ENCODE peak calls at places on chromosomes 12 and 14, in five cellular contexts. One of them, this sample, is unnamed.

GRCh38 chr12:119008691-119009221 is 27.4 kb downstream of the SRRM4 start:
- DNase-seq in RCC 7860: no peak
- DNase-seq in effector CD8-positive, alpha-beta T cell: no peak
- DNase-seq in amniotic stem cell: no peak
- DNase-seq in posterior cingulate gyrus: no peak
- DNase-seq in this sample: no peak

GRCh38 chr14:44403194-44403593 is 103.9 kb downstream of the FSCB start:
- DNase-seq in RCC 7860: no peak
- DNase-seq in effector CD8-positive, alpha-beta T cell: no peak
- DNase-seq in amniotic stem cell: no peak
- DNase-seq in posterior cingulate gyrus: no peak
- DNase-seq in this sample: no peak

GRCh38 chr12:92466391-92467305 is 236.1 kb upstream of the PLEKHG7 start:
- DNase-seq in RCC 7860: no peak
- DNase-seq in effector CD8-positive, alpha-beta T cell: no peak
- DNase-seq in amniotic stem cell: no peak
- DNase-seq in posterior cingulate gyrus: no peak
- DNase-seq in this sample: peak; percentile 51

GRCh38 chr14:24130717-24131548 is 474 bp downstream of the FITM1 start:
- DNase-seq in RCC 7860: no peak
- DNase-seq in effector CD8-positive, alpha-beta T cell: no peak
- DNase-seq in amniotic stem cell: no peak
- DNase-seq in posterior cingulate gyrus: no peak
- DNase-seq in this sample: no peak

GRCh38 chr12:74535536-74535935 is 2.1 kb upstream of the ATXN7L3B start:
- DNase-seq in RCC 7860: no peak
- DNase-seq in effector CD8-positive, alpha-beta T cell: no peak
- DNase-seq in amniotic stem cell: no peak
- DNase-seq in posterior cingulate gyrus: no peak
- DNase-seq in this sample: peak; percentile 25

GRCh38 chr14:61615743-61616523 is 79.4 kb upstream of the HIF1A start:
- DNase-seq in RCC 7860: peak; percentile 53
- DNase-seq in effector CD8-positive, alpha-beta T cell: no peak
- DNase-seq in amniotic stem cell: no peak
- DNase-seq in posterior cingulate gyrus: no peak
- DNase-seq in this sample: no peak

GRCh38 chr14:90381999-90382451 is 14.8 kb upstream of the CALM1 start:
- DNase-seq in RCC 7860: no peak
- DNase-seq in effector CD8-positive, alpha-beta T cell: peak; percentile 3
- DNase-seq in amniotic stem cell: no peak
- DNase-seq in posterior cingulate gyrus: no peak
- DNase-seq in this sample: no peak

GRCh38 chr14:52068741-52069616 is at the start of gene NID2:
- DNase-seq in RCC 7860: no peak
- DNase-seq in effector CD8-positive, alpha-beta T cell: no peak
- DNase-seq in amniotic stem cell: peak; percentile 92
- DNase-seq in posterior cingulate gyrus: peak; percentile 50
- DNase-seq in this sample: peak; percentile 22

GRCh38 chr12:16121953-16122352 is 155.5 kb downstream of the SLC15A5 start:
- DNase-seq in RCC 7860: no peak
- DNase-seq in effector CD8-positive, alpha-beta T cell: no peak
- DNase-seq in amniotic stem cell: no peak
- DNase-seq in posterior cingulate gyrus: no peak
- DNase-seq in this sample: no peak

GRCh38 chr12:39272934-39273770 is 169.8 kb downstream of the KIF21A start:
- DNase-seq in RCC 7860: peak; percentile 13
- DNase-seq in effector CD8-positive, alpha-beta T cell: no peak
- DNase-seq in amniotic stem cell: peak; percentile 6
- DNase-seq in posterior cingulate gyrus: no peak
- DNase-seq in this sample: peak; percentile 18

GRCh38 chr12:104319918-104320626 is 16.5 kb downstream of the EID3 start:
- DNase-seq in RCC 7860: no peak
- DNase-seq in effector CD8-positive, alpha-beta T cell: no peak
- DNase-seq in amniotic stem cell: no peak
- DNase-seq in posterior cingulate gyrus: no peak
- DNase-seq in this sample: no peak

GRCh38 chr12:104698871-104699270 is 242.1 kb downstream of the CHST11 start:
- DNase-seq in RCC 7860: peak; percentile 11
- DNase-seq in effector CD8-positive, alpha-beta T cell: no peak
- DNase-seq in amniotic stem cell: no peak
- DNase-seq in posterior cingulate gyrus: no peak
- DNase-seq in this sample: no peak

GRCh38 chr14:96037891-96038557 is 1.1 kb upstream of the C14orf132 start:
- DNase-seq in RCC 7860: no peak
- DNase-seq in effector CD8-positive, alpha-beta T cell: no peak
- DNase-seq in amniotic stem cell: no peak
- DNase-seq in posterior cingulate gyrus: no peak
- DNase-seq in this sample: no peak

GRCh38 chr12:118544569-118544968 is 168.2 kb downstream of the SUDS3 start:
- DNase-seq in RCC 7860: peak; percentile 67
- DNase-seq in effector CD8-positive, alpha-beta T cell: no peak
- DNase-seq in amniotic stem cell: no peak
- DNase-seq in posterior cingulate gyrus: no peak
- DNase-seq in this sample: no peak

GRCh38 chr12:3658327-3659163 is 94.4 kb downstream of the CRACR2A start:
- DNase-seq in RCC 7860: no peak
- DNase-seq in effector CD8-positive, alpha-beta T cell: no peak
- DNase-seq in amniotic stem cell: no peak
- DNase-seq in posterior cingulate gyrus: no peak
- DNase-seq in this sample: no peak

GRCh38 chr14:102220031-102220430 is 80.3 kb downstream of the WDR20 start:
- DNase-seq in RCC 7860: no peak
- DNase-seq in effector CD8-positive, alpha-beta T cell: no peak
- DNase-seq in amniotic stem cell: no peak
- DNase-seq in posterior cingulate gyrus: no peak
- DNase-seq in this sample: peak; percentile 44

GRCh38 chr12:52148541-52149181 is 43.2 kb downstream of the KRT80 start:
- DNase-seq in RCC 7860: peak; percentile 70
- DNase-seq in effector CD8-positive, alpha-beta T cell: no peak
- DNase-seq in amniotic stem cell: no peak
- DNase-seq in posterior cingulate gyrus: no peak
- DNase-seq in this sample: no peak

GRCh38 chr14:53032161-53032803 is 81.4 kb upstream of the FERMT2 start:
- DNase-seq in RCC 7860: peak; percentile 31
- DNase-seq in effector CD8-positive, alpha-beta T cell: no peak
- DNase-seq in amniotic stem cell: peak; percentile 58
- DNase-seq in posterior cingulate gyrus: no peak
- DNase-seq in this sample: no peak

GRCh38 chr12:122946690-122947271 is 19.5 kb downstream of the ABCB9 start:
- DNase-seq in RCC 7860: peak; percentile 96
- DNase-seq in effector CD8-positive, alpha-beta T cell: no peak
- DNase-seq in amniotic stem cell: peak; percentile 98
- DNase-seq in posterior cingulate gyrus: no peak
- DNase-seq in this sample: no peak

GRCh38 chr14:71908141-71908540 is 24.1 kb upstream of the RGS6 start:
- DNase-seq in RCC 7860: no peak
- DNase-seq in effector CD8-positive, alpha-beta T cell: no peak
- DNase-seq in amniotic stem cell: no peak
- DNase-seq in posterior cingulate gyrus: no peak
- DNase-seq in this sample: no peak

GRCh38 chr12:42446761-42447160 is 120.8 kb downstream of the PPHLN1 start:
- DNase-seq in RCC 7860: no peak
- DNase-seq in effector CD8-positive, alpha-beta T cell: no peak
- DNase-seq in amniotic stem cell: no peak
- DNase-seq in posterior cingulate gyrus: no peak
- DNase-seq in this sample: no peak

GRCh38 chr14:87934185-87934584 is 58.8 kb downstream of the GALC start:
- DNase-seq in RCC 7860: no peak
- DNase-seq in effector CD8-positive, alpha-beta T cell: no peak
- DNase-seq in amniotic stem cell: no peak
- DNase-seq in posterior cingulate gyrus: no peak
- DNase-seq in this sample: no peak

GRCh38 chr14:59282366-59282765 is 93.9 kb downstream of the DAAM1 start:
- DNase-seq in RCC 7860: no peak
- DNase-seq in effector CD8-positive, alpha-beta T cell: no peak
- DNase-seq in amniotic stem cell: no peak
- DNase-seq in posterior cingulate gyrus: no peak
- DNase-seq in this sample: no peak

GRCh38 chr14:99818503-99819036 is 25.4 kb downstream of the EML1 start:
- DNase-seq in RCC 7860: no peak
- DNase-seq in effector CD8-positive, alpha-beta T cell: no peak
- DNase-seq in amniotic stem cell: no peak
- DNase-seq in posterior cingulate gyrus: no peak
- DNase-seq in this sample: no peak

GRCh38 chr12:40020261-40020691 is 85.6 kb downstream of the SLC2A13 start:
- DNase-seq in RCC 7860: no peak
- DNase-seq in effector CD8-positive, alpha-beta T cell: no peak
- DNase-seq in amniotic stem cell: no peak
- DNase-seq in posterior cingulate gyrus: no peak
- DNase-seq in this sample: no peak

GRCh38 chr12:94230357-94230905 is 82.1 kb downstream of the PLXNC1 start:
- DNase-seq in RCC 7860: no peak
- DNase-seq in effector CD8-positive, alpha-beta T cell: no peak
- DNase-seq in amniotic stem cell: no peak
- DNase-seq in posterior cingulate gyrus: no peak
- DNase-seq in this sample: no peak

GRCh38 chr14:86777950-86778602 is 1214.9 kb downstream of the GALC start:
- DNase-seq in RCC 7860: peak; percentile 23
- DNase-seq in effector CD8-positive, alpha-beta T cell: no peak
- DNase-seq in amniotic stem cell: peak; percentile 46
- DNase-seq in posterior cingulate gyrus: no peak
- DNase-seq in this sample: no peak

GRCh38 chr14:50343424-50343823 is 31.3 kb downstream of the DMAC2L start:
- DNase-seq in RCC 7860: no peak
- DNase-seq in effector CD8-positive, alpha-beta T cell: no peak
- DNase-seq in amniotic stem cell: no peak
- DNase-seq in posterior cingulate gyrus: no peak
- DNase-seq in this sample: no peak

This sample was measured in memory B cell.